ENCODE peak calls at places on chromosomes 3 and 15, in five cellular contexts. R is A549; Q is fibroblast of lung; T is adrenal gland; H is CD8-positive, alpha-beta T cell. X is an unnamed sample. For H3K4me1, the result is how much of the 10 kb centered on the place peaks cover.

GRCh38 chr15:62112616-62113593 is 46.1 kb downstream of the C2CD4A start:
- DNase-seq in H (no peak), T (peak), Q (peak), R (peak), X (peak)

GRCh38 chr3:148955544-148956346 is 35.6 kb upstream of the GYG1 start:
- DNase-seq in T (peak), R (peak), Q (peak), H (no peak), X (peak)

GRCh38 chr15:88440021-88440420 is 27.2 kb downstream of the MRPL46 start:
- DNase-seq in Q (peak), T (no peak), R (peak), H (no peak), X (no peak)

GRCh38 chr3:61723038-61723437 is 161.7 kb downstream of the PTPRG start:
- DNase-seq in T (no peak), Q (no peak), R (no peak), H (no peak), X (no peak)

GRCh38 chr3:50876947-50877346 is 202.2 kb downstream of the DOCK3 start:
- DNase-seq in Q (no peak), H (no peak), T (no peak), R (no peak), X (no peak)

GRCh38 chr3:165920984-165921383 is 83.8 kb upstream of the BCHE start:
- DNase-seq in T (no peak), H (no peak), R (no peak), Q (no peak), X (no peak)

GRCh38 chr3:80870476-80871041 is 890.9 kb downstream of the GBE1 start:
- DNase-seq in H (no peak), R (no peak), Q (no peak), T (no peak), X (no peak)

GRCh38 chr15:33395376-33395775 is 84.6 kb downstream of the RYR3 start:
- DNase-seq in R (no peak), T (no peak), Q (no peak), H (no peak), X (peak)

GRCh38 chr3:177071496-177072156 is 125.7 kb downstream of the TBL1XR1 start:
- DNase-seq in R (no peak), H (no peak), Q (no peak), T (no peak), X (no peak)

GRCh38 chr3:131326307-131326706 is 55.3 kb upstream of the NUDT16 start:
- DNase-seq in T (no peak), H (no peak), R (no peak), Q (peak), X (no peak)

GRCh38 chr15:78389356-78389755 is 48.7 kb upstream of the IREB2 start:
- DNase-seq in T (no peak), Q (peak), R (no peak), H (no peak), X (no peak)

GRCh38 chr3:117603097-117603496 is 893.5 kb downstream of the TUSC7 start:
- DNase-seq in Q (peak), R (no peak), T (no peak), H (no peak), X (no peak)

GRCh38 chr15:41513282-41514227 is at the start of gene LTK:
- DNase-seq in T (no peak), H (no peak), R (no peak), Q (no peak), X (no peak)

GRCh38 chr3:124676236-124676635 is 54.0 kb upstream of the UMPS start:
- DNase-seq in R (no peak), T (no peak), Q (peak), H (no peak), X (peak)

GRCh38 chr3:140736863-140737460 is 59.1 kb downstream of the TRIM42 start:
- DNase-seq in T (peak), H (no peak), R (peak), Q (peak), X (peak)

GRCh38 chr3:47852604-47853397 is 49.9 kb downstream of the DHX30 start:
- DNase-seq in Q (no peak), H (no peak), R (no peak), T (no peak), X (no peak)

GRCh38 chr3:75001330-75001729 is 386.9 kb upstream of the CNTN3 start:
- DNase-seq in Q (no peak), H (no peak), T (no peak), R (peak), X (no peak)

GRCh38 chr3:187871204-187871591 is 125.9 kb upstream of the BCL6 start:
- DNase-seq in Q (no peak), T (no peak), H (no peak), R (no peak), X (no peak)

GRCh38 chr3:6737223-6737994 is 123.5 kb upstream of the GRM7 start:
- DNase-seq in Q (no peak), R (no peak), H (no peak), T (no peak), X (no peak)

GRCh38 chr15:85667491-85668424 is 127.0 kb downstream of the KLHL25 start:
- DNase-seq in H (peak), Q (peak), R (peak), T (no peak), X (no peak)

GRCh38 chr3:43418601-43419272 is 132.4 kb downstream of the SNRK start:
- DNase-seq in H (no peak), R (no peak), T (no peak), Q (peak), X (no peak)

GRCh38 chr3:127637546-127637945 is 8.6 kb downstream of the PODXL2 start:
- DNase-seq in T (no peak), R (no peak), Q (no peak), H (no peak), X (no peak)

GRCh38 chr15:90603893-90604292 is 74.2 kb downstream of the CRTC3 start:
- DNase-seq in R (peak), H (peak), T (peak), Q (no peak), X (no peak)

GRCh38 chr3:112308151-112308911 is 14.3 kb upstream of the SLC9C1 start:
- DNase-seq in R (peak), T (peak), H (no peak), Q (peak), X (no peak)

GRCh38 chr3:189369636-189370035 is 197.9 kb downstream of the TPRG1 start:
- DNase-seq in Q (no peak), R (no peak), T (no peak), H (no peak), X (no peak)

GRCh38 chr3:49476563-49476962 is 6.5 kb downstream of the DAG1 start:
- DNase-seq in Q (peak), H (no peak), R (no peak), T (no peak), X (no peak)

GRCh38 chr15:27704939-27705514 is 394.1 kb downstream of the OCA2 start:
- DNase-seq in R (no peak), H (no peak), Q (peak), T (no peak), X (no peak)

GRCh38 chr3:51668756-51669155 is 2.3 kb upstream of the TEX264 start:
- DNase-seq in Q (peak), H (no peak), R (no peak), T (peak), X (no peak)

GRCh38 chr3:45606991-45607712 is 12.6 kb downstream of the LIMD1 start:
- DNase-seq in H (no peak), R (no peak), Q (peak), T (no peak), X (peak)

GRCh38 chr15:26772588-26773484 is at the start of gene GABRB3:
- DNase-seq in R (peak), Q (peak), H (no peak), T (peak), X (no peak)

GRCh38 chr3:8665407-8665896 is 20.9 kb upstream of the SSUH2 start:
- DNase-seq in R (no peak), T (no peak), Q (peak), H (no peak), X (no peak)

GRCh38 chr3:155230382-155230781 is 63.1 kb downstream of the STRIT1 start:
- DNase-seq in Q (peak), R (no peak), T (no peak), H (no peak), X (no peak)

GRCh38 chr15:68806220-68807105 is 14.2 kb downstream of the ANP32A start:
- DNase-seq in Q (no peak), R (no peak), H (no peak), T (peak), X (no peak)

GRCh38 chr15:98144388-98144787 is 183.9 kb downstream of the ARRDC4 start:
- DNase-seq in Q (no peak), T (no peak), R (no peak), H (no peak), X (no peak)

DNA sequence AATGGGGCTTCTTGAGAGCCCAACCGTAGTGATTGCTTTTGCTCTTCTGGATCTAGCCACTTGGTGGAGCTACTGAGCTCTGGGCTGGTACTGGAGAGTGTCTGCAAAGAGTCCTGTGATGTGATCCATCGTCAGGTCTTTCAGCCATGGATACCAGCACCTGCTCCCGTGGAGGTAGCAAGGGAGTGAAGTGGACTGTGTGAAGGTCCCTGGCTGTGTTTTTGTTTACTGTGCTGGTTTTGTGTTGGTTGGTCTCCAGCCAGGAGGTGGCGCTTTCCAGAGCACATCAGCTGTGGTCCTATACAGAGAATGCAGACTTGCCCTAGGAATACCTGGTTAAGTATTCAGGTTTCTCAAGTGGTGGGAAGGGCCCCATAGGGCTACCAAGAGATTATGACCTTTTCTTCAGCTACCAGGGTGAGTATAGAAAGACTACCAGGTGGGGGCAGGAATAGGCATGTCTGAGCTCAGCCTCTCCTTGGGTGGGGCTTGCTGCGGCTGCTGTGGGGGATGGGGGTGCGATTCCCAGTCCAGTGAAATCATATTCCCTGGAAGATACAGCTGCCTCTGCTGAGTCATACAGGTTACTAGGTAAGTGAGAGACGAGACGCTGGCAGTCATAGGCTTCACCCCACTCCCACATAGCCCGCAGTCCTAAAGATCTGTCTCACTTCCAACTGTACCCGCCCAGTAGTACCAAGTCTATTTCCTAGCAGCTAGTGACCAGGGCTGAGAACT is 733.7 kb downstream of the ZNF385D start:
- DNase-seq in R (peak), T (no peak), Q (no peak), H (no peak), X (no peak)
- TF ChIP-seq CTCF in R (no peak), T (no peak), Q (peak), H (no peak), X (no peak)

GRCh38 chr15:93033434-93034045 is 55.5 kb downstream of the RGMA start:
- DNase-seq in T (no peak), R (no peak), H (no peak), Q (no peak), X (no peak)

GRCh38 chr15:93028632-93029612 is 60.1 kb downstream of the RGMA start:
- DNase-seq in H (no peak), Q (peak), R (no peak), T (peak), X (peak)

GRCh38 chr15:93030430-93031102 is 58.4 kb downstream of the RGMA start:
- DNase-seq in H (peak), Q (peak), T (peak), R (peak), X (peak)

GRCh38 chr15:93029613-93030429 is 59.2 kb downstream of the RGMA start:
- DNase-seq in Q (peak), T (peak), R (no peak), H (no peak), X (peak)

DNA sequence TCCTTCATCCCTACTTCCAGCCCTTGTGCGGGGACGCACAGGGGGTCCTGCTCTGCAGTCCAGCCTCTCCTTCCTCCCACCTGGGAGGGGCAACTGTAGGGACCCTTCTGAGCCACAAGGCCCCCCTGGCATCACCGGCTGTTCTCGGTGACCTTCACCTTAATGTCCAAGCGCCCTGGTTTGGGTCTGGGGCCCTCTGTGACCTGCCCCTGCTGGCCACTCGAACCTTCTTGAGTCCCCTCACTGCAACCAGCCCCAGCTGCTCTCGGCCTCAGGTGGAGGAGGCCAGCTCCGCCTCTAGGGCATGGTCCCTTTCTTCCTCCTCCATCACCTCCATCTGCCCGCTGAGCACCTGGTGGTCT is 57.9 kb downstream of the RGMA start:
- DNase-seq in Q (no peak), T (peak), R (no peak), H (no peak), X (no peak)
- H3K4me1 ChIP-seq in Q (under half), T (under half), R (under half), H (under half), X (under half)

GRCh38 chr3:32000877-32001276 is 19.3 kb downstream of the ZNF860 start:
- DNase-seq in T (no peak), H (no peak), Q (no peak), R (no peak), X (no peak)
- TF ChIP-seq CTCF in T (no peak), H (no peak), Q (no peak), R (no peak), X (no peak)

DNA sequence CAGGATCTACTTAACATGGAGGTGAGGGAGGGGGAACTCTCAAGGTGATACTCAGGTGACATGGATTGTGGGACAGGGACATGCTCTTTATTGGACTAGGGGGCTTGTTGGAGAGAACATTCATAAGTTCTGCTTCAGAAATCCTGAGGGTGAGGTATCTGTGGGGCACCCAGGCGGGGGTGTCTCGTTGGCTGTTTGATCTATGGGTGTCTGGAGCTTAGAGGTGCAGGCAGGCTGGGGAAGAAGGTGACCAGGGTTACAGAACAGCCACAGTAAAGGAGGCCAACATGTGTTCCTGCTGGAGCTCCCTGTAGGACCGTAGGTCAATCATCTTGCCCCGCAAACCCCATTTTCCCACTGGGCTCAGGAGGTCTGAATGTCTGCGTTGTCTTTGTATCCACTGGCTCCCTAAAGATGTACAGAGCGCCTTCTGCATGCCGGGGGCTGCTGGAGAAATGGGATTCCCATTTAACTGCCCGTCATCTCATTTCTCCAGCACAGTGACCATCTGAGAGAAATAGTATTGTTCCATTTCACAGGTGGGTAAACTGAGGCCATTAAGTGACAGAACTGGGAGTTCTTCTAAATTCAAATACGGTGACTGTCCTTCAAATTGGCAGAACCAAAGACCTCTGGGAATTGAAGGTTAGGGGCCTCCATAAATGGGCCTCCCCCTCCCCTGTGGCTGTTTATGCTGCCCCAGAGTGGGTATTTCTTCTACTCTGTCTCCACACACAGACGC is 40.3 kb upstream of the TSEN2 start:
- DNase-seq in T (no peak), H (no peak), R (no peak), Q (no peak), X (no peak)
- H3K4me1 ChIP-seq in T (under half), H (under half), R (under half), Q (under half), X (under half)

GRCh38 chr3:113557374-113557773 is 25.0 kb downstream of the SIDT1 start:
- DNase-seq in H (no peak), R (peak), Q (peak), T (no peak), X (no peak)

GRCh38 chr3:113555138-113555537 is 22.8 kb downstream of the SIDT1 start:
- DNase-seq in H (no peak), T (no peak), Q (no peak), R (peak), X (no peak)

GRCh38 chr3:113556556-113557335 is 24.4 kb downstream of the SIDT1 start:
- DNase-seq in R (no peak), T (no peak), Q (no peak), H (no peak), X (no peak)

GRCh38 chr3:113551821-113552220 is 19.5 kb downstream of the SIDT1 start:
- DNase-seq in R (no peak), H (no peak), T (no peak), Q (no peak), X (no peak)

DNA sequence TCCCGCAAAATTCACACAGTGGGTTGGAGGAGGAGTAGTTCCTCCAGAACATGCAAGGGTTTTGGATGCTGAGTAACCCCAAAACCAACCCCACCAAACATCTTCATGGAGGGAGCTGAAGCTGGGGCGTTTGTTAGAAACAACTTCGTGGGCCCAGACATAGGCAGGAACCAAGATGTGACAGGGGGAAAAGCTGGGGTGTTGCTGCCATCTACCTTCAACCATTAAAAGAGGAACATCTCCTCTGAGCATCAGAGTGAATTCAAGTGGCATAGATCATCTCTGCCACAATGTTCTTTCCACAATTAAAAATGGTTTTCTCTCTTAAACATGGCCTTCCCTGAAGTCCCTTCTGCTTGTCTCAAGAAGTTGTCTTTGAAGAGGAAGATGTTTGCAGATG is 20.5 kb downstream of the SIDT1 start:
- DNase-seq in T (no peak), R (no peak), H (no peak), Q (no peak), X (no peak)
- TF ChIP-seq CTCF in T (no peak), R (peak), H (peak), Q (no peak), X (no peak)

GRCh38 chr3:123084738-123085237 is 18.0 kb downstream of the PDIA5 start:
- DNase-seq in H (no peak), Q (peak), T (peak), R (no peak), X (no peak)

GRCh38 chr3:123084192-123084591 is 17.4 kb downstream of the PDIA5 start:
- DNase-seq in Q (peak), H (no peak), R (no peak), T (peak), X (no peak)

GRCh38 chr3:123088360-123088759 is 21.5 kb downstream of the PDIA5 start:
- DNase-seq in R (no peak), T (no peak), H (no peak), Q (no peak), X (no peak)

GRCh38 chr3:123085293-123085949 is 18.6 kb downstream of the PDIA5 start:
- DNase-seq in R (no peak), T (no peak), Q (no peak), H (no peak), X (no peak)

DNA sequence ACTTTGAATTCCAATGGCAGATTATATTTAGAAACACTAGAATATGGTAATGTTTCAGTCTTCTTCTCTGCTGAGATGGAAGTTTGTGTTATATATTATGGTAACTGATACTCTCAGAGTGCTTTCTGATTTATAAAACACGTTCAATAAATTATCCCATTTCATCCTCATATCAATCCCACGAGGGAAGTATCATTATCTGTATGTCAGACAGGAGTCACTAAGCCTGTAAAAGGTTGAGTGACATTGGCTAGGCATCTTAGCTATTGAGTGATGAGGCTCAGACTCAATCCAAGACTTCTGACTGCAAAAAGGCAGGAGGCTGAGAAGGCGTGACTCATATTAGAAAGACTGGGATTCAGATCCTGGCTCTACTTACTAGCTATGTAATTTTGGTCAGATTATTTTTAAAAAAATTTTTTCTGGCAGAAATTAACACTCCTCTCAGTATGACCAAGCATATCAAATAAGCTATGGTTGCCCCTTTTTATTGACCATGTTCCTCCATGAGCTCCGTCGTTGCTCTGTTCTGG is 19.4 kb downstream of the PDIA5 start:
- DNase-seq in Q (peak), T (no peak), H (no peak), R (no peak), X (no peak)
- H3K4me1 ChIP-seq in Q (under half), T (half or more), H (under half), R (under half), X (under half)